ENCODE peak calls at places on chromosomes 7 and 10, in four cellular contexts. M, B, P and Y are unnamed samples.
A peak's percentile ranks its signal among the peaks of the same experiment; 100 is the strongest.

GRCh38 chr7:149252378-149252777 is 9.6 kb upstream of the ZNF783 start:
- DNase-seq in M (no peak), B (no peak), P (no peak), Y (no peak)

GRCh38 chr7:69564454-69565417 is 33.5 kb upstream of the AUTS2 start:
- DNase-seq in M (no peak), B (peak; percentile 40), P (peak; percentile 2), Y (no peak)

GRCh38 chr7:20304366-20304765 is 26.3 kb upstream of the ITGB8 start:
- DNase-seq in M (no peak), B (no peak), P (peak; percentile 68), Y (peak; percentile 20)

GRCh38 chr10:67861750-67862460 is 22.6 kb upstream of the SIRT1 start:
- DNase-seq in M (no peak), B (no peak), P (no peak), Y (peak; percentile 79)

GRCh38 chr7:111765936-111766643 is 203.8 kb upstream of the IMMP2L start:
- DNase-seq in M (no peak), B (no peak), P (no peak), Y (no peak)

GRCh38 chr7:22611758-22612079 is 111.7 kb upstream of the STEAP1B start:
- DNase-seq in M (no peak), B (no peak), P (no peak), Y (no peak)

GRCh38 chr10:51748959-51749358 is 49.6 kb upstream of the CSTF2T start:
- DNase-seq in M (no peak), B (no peak), P (no peak), Y (no peak)

GRCh38 chr10:7090529-7090928 is 320.3 kb downstream of the SFMBT2 start:
- DNase-seq in M (no peak), B (no peak), P (no peak), Y (no peak)

GRCh38 chr7:98286701-98287485 is 5.4 kb downstream of the BRI3 start:
- DNase-seq in M (peak; percentile 11), B (no peak), P (no peak), Y (no peak)
- H4K20me1 ChIP-seq in M (peaks cover 5% of the 10 kb centered on the region), B (no peaks in the 10 kb centered on the region), P (peaks cover 43% of the 10 kb centered on the region), Y (peaks cover 23% of the 10 kb centered on the region)

GRCh38 chr10:117107280-117107679 is 30.8 kb downstream of the VAX1 start:
- DNase-seq in M (no peak), B (no peak), P (no peak), Y (no peak)

GRCh38 chr10:117112220-117112619 is 25.9 kb downstream of the VAX1 start:
- DNase-seq in M (no peak), B (no peak), P (peak; percentile 13), Y (peak; percentile 33)
- TF ChIP-seq JUNB in M (no peak), B (no peak), P (no peak), Y (no peak)

DNA sequence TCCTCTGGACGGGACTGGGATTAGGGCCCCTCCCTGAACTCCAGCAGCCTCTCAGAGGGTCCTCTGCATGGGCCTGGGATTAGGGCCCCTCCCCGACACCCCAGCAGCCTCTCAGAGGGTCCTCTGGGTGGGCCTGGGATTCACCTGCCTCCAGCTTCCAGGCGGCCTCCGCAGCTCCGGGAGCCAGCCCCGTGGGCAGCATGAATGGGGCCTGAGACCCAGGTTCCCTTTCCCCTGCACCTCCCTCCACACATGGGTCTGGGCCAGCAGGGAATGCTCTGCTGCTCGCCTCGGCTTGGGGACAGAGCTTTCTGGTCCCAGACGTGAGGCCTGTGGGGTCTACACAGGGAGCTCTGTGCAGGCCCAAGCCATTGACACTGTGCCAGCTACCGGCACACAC is 5.5 kb downstream of the TUBGCP2 start:
- DNase-seq in M (no peak), B (no peak), P (no peak), Y (no peak)
- H4K20me1 ChIP-seq in M (no peaks in the 10 kb centered on the region), B (no peaks in the 10 kb centered on the region), P (peaks cover 9% of the 10 kb centered on the region), Y (peaks cover 24% of the 10 kb centered on the region)

GRCh38 chr10:90023950-90024349 is 322.6 kb downstream of the KIF20B start:
- DNase-seq in M (no peak), B (no peak), P (no peak), Y (no peak)
- TF ChIP-seq JUNB in M (no peak), B (peak; percentile 38), P (no peak), Y (no peak)

DNA sequence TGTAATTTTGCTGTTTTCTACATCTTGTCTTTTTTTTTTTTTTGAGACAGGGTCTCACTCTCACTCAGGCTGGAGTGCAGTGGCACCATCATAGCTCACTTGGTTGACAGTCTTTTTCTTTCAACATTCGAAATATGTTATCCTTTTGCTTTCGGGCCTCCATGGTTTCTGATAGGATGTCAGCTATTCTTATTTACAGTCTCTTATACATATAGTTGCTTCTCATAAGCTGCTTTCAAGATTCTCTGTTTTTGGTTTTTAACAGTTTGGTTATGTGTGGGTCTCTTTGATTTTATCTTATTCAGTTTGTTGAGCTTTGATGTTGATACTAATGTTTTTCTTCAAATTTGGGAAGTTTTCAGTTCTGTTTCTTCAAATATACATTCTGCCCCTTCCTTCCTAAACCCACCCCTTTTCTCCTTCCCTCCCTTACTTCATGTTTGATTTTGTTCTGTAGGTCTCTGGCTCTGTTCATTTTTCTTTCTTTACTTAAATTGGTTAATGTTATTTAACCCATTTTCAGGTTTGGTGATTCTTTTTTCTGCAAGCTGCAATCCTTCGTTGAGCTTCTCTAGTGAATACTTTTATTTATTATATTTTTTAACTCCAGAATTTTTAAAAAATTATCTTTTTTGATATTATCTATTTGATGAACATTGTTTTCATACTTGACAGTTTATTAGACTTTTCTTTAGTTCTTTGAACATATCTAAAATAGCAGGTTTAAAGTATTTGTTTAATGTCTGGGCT is 19.3 kb downstream of the SEPTIN7 start:
- DNase-seq in M (no peak), B (no peak), P (no peak), Y (no peak)
- H4K20me1 ChIP-seq in M (no peaks in the 10 kb centered on the region), B (no peaks in the 10 kb centered on the region), P (peaks cover 30% of the 10 kb centered on the region), Y (peaks cover 33% of the 10 kb centered on the region)

DNA sequence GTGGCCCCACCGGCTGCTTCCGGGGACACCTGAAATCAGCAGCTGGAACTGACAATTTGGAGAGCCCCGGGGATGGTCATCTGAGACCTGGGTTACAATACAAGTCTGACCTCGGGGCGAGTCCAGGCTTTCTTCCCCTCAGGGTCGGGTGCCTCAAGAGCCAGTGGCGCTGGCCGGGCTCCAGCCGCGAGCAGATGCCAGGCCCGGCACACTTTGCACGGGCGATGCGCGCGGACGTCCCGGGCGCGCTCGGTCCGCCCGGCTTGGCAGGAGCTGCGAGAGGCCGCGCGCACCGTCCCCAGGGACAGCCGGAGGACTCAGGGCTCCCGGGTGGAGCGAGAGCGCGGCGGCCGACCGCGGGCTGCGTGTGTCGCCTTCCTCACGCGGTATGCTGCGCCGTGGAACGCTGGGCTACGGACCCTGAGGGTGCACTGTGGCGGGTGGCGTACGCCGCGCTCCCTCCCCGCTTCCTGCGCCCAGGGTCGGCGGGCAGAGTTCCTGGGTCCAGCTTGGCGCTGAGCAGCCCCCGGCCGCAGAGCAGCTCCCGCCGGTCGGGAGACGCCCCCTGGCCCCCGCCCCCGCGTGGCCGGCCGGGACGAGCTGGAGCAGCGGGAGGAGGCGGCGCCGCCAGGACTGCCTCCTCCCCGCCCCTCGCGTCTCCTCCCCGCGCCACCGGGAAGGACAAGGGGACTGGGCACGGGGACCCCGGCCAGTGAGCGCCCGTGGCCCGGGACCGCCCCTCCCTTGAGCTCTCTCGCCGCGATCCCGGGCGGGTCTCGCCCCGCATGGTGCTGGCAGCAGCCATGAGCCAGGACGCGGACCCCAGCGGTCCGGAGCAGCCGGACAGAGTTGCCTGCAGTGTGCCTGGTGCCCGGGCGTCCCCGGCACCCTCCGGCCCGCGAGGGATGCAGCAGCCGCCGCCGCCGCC is at the start of gene RBM20:
- DNase-seq in M (peak; percentile 76), B (no peak), P (no peak), Y (peak; percentile 52)
- TF ChIP-seq JUNB in M (no peak), B (no peak), P (no peak), Y (no peak)

GRCh38 chr7:83413425-83413824 is 235.5 kb downstream of the SEMA3E start:
- DNase-seq in M (no peak), B (no peak), P (no peak), Y (no peak)

GRCh38 chr7:83410989-83411591 is 237.8 kb downstream of the SEMA3E start:
- DNase-seq in M (peak; percentile 11), B (no peak), P (peak; percentile 28), Y (peak; percentile 78)

GRCh38 chr7:83413831-83414230 is 235.1 kb downstream of the SEMA3E start:
- DNase-seq in M (no peak), B (no peak), P (no peak), Y (no peak)

GRCh38 chr7:83415840-83416239 is 233.1 kb downstream of the SEMA3E start:
- DNase-seq in M (no peak), B (no peak), P (no peak), Y (peak; percentile 71)

DNA sequence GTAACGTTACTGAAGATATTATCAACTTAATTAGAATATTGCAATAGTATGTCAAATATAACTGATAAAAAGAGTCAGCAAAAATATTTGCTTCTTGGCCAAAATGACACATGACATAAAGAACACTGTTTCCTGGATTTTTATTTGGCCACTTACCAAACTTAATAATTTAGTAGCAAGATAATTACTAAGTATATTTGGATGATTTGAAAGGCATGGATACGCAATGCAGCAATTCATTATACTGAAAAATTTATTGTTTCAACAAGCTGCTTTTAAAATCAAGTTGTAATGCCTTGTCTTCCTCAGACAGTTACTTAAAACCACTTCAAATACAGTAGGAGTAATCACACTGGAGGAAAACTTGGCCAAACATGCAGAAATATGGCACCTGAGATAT is 234.0 kb downstream of the SEMA3E start:
- DNase-seq in M (no peak), B (no peak), P (no peak), Y (no peak)
- H4K20me1 ChIP-seq in M (no peaks in the 10 kb centered on the region), B (no peaks in the 10 kb centered on the region), P (no peaks in the 10 kb centered on the region), Y (no peaks in the 10 kb centered on the region)

GRCh38 chr7:150876817-150877526 is 24.7 kb downstream of the AOC1 start:
- DNase-seq in M (peak; percentile 96), B (no peak), P (peak; percentile 56), Y (peak; percentile 95)
- TF ChIP-seq JUNB in M (no peak), B (no peak), P (no peak), Y (no peak)

DNA sequence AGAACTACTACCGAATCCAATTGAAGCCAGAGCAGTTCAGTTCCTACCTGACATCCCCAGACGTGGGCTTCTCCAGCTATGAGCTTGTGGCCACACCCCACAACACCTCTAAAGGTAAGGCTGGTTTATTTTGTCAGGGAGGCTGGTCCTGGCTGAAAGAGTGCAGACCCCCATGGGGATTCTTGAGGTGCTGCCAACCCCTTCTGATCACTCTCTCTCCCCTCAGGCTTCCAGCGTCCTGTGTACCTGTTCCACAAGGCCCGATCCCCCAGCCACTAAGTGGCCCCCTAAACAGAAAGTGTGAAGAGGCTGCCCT is 3.1 kb downstream of the PPP1R35 start:
- DNase-seq in M (no peak), B (no peak), P (no peak), Y (no peak)
- H4K20me1 ChIP-seq in M (peaks cover 26% of the 10 kb centered on the region), B (no peaks in the 10 kb centered on the region), P (no peaks in the 10 kb centered on the region), Y (peaks cover 3% of the 10 kb centered on the region)

DNA sequence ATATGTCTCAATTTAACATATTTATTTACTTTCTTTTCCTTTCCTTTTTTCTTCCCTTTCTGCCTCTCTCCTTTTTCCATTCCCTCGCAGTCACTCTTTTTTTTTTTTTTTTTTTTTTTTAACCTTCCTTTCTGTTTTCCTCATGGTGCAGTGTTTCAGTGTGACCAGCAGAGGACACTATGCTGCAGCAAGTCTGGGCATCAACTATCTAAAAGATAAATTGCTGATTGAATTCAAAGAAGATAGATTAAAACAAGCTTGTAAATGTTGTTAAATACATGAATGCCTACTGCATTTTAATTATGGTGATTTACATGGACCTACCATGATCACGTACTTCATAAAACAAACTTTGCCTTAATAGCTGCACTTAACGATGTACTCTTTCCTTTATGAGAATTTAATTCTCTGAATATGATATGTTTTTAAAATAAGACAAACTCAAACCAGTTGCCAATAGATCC is 100.9 kb upstream of the AGR3 start:
- DNase-seq in M (peak; percentile 29), B (no peak), P (peak; percentile 58), Y (peak; percentile 58)
- TF ChIP-seq JUNB in M (no peak), B (no peak), P (no peak), Y (no peak)